ENCODE peak calls at places on chromosome 22, in six cellular contexts. K is HCT116, X is progenitor cell of endocrine pancreas, F is mucosa of descending colon, Q is mesothelial cell of epicardium, U is thoracic aorta. W is an unnamed sample.

GRCh38 chr22:17307566-17307965 is 61.7 kb upstream of the CECR2 start:
- DNase-seq in K (no peak), F (no peak), X (no peak), Q (no peak), U (no peak), W (no peak)

GRCh38 chr22:47294222-47294532 is 531.7 kb downstream of the TBC1D22A start:
- DNase-seq in U (no peak), K (no peak), Q (no peak), F (no peak), X (no peak), W (no peak)

GRCh38 chr22:18096823-18097222 is 13.8 kb upstream of the TUBA8 start:
- DNase-seq in X (no peak), K (no peak), Q (no peak), U (no peak), F (no peak), W (no peak)

GRCh38 chr22:19933328-19934241 is 8.0 kb upstream of the COMT start:
- DNase-seq in F (no peak), K (no peak), X (no peak), Q (no peak), U (no peak), W (no peak)

GRCh38 chr22:19722175-19722914 is 994 bp upstream of the GP1BB start:
- DNase-seq in X (no peak), F (no peak), U (no peak), Q (no peak), K (no peak), W (no peak)

GRCh38 chr22:29313126-29314071 is 2.1 kb downstream of the RASL10A start:
- DNase-seq in K (peak; percentile 34), U (no peak), F (peak; percentile 71), Q (no peak), X (no peak), W (no peak)

GRCh38 chr22:46462726-46463371 is 74.6 kb downstream of the CELSR1 start:
- DNase-seq in Q (no peak), F (no peak), U (no peak), K (peak; percentile 90), X (no peak), W (no peak)

GRCh38 chr22:19488884-19489843 is 9.4 kb downstream of the CDC45 start:
- DNase-seq in Q (no peak), F (no peak), U (no peak), X (no peak), K (no peak), W (no peak)

GRCh38 chr22:17788528-17789378 is 14.5 kb upstream of the BID start:
- DNase-seq in F (no peak), K (no peak), Q (no peak), U (no peak), X (no peak), W (no peak)

GRCh38 chr22:49971232-49972162 is 10.9 kb downstream of the PIM3 start:
- DNase-seq in Q (peak; percentile 42), U (peak; percentile 36), X (no peak), F (peak; percentile 90), K (no peak), W (peak; percentile 86)

GRCh38 chr22:19634206-19634536 is 80.1 kb upstream of the SEPTIN5 start:
- DNase-seq in Q (no peak), U (no peak), X (no peak), F (no peak), K (no peak), W (peak; percentile 15)

GRCh38 chr22:45554040-45554406 is 51.3 kb downstream of the FBLN1 start:
- DNase-seq in X (no peak), U (no peak), K (no peak), Q (no peak), F (no peak), W (no peak)

GRCh38 chr22:45731798-45732495 is 60.3 kb downstream of the ATXN10 start:
- DNase-seq in F (no peak), Q (no peak), K (no peak), U (no peak), X (no peak), W (peak; percentile 7)

GRCh38 chr22:25051983-25052710 is 99.6 kb downstream of the KIAA1671 start:
- DNase-seq in Q (no peak), K (no peak), F (peak; percentile 68), X (no peak), U (no peak), W (no peak)

GRCh38 chr22:47392729-47393128 is 630.3 kb downstream of the TBC1D22A start:
- DNase-seq in F (no peak), Q (no peak), X (no peak), K (no peak), U (no peak), W (no peak)

GRCh38 chr22:50529416-50530279 is at the start of gene TYMP:
- DNase-seq in X (no peak), F (peak; percentile 92), K (no peak), U (no peak), Q (no peak), W (no peak)

GRCh38 chr22:47014636-47014930 is 252.1 kb downstream of the TBC1D22A start:
- DNase-seq in F (no peak), U (no peak), Q (no peak), X (no peak), K (no peak), W (no peak)

GRCh38 chr22:47335958-47336357 is 573.5 kb downstream of the TBC1D22A start:
- DNase-seq in F (no peak), Q (no peak), U (no peak), K (no peak), X (no peak), W (no peak)

GRCh38 chr22:46769191-46769675 is 6.8 kb downstream of the TBC1D22A start:
- DNase-seq in U (no peak), Q (no peak), K (no peak), X (no peak), F (peak; percentile 35), W (no peak)

GRCh38 chr22:46613606-46613997 is 6.6 kb upstream of the GRAMD4 start:
- DNase-seq in K (no peak), F (peak; percentile 43), X (no peak), U (no peak), Q (no peak), W (no peak)

GRCh38 chr22:44497218-44497903 is 672 bp downstream of the RTL6 start:
- DNase-seq in F (peak; percentile 58), K (no peak), Q (no peak), X (no peak), U (no peak), W (no peak)

GRCh38 chr22:25021976-25022711 is 69.6 kb downstream of the KIAA1671 start:
- DNase-seq in X (no peak), Q (no peak), U (no peak), F (no peak), K (no peak), W (no peak)

GRCh38 chr22:45585946-45586540 is 83.4 kb downstream of the FBLN1 start:
- DNase-seq in F (peak; percentile 21), K (no peak), Q (no peak), U (no peak), X (no peak), W (no peak)

GRCh38 chr22:16965560-16965959 is 42.5 kb downstream of the GAB4 start:
- DNase-seq in K (no peak), X (no peak), U (no peak), F (no peak), Q (peak; percentile 19), W (no peak)

GRCh38 chr22:27397948-27398330 is 403.6 kb downstream of the MN1 start:
- DNase-seq in F (peak; percentile 39), U (no peak), Q (no peak), X (no peak), K (no peak), W (no peak)

GRCh38 chr22:50112151-50113118 is 22.6 kb downstream of the MOV10L1 start:
- DNase-seq in K (no peak), F (no peak), X (no peak), Q (no peak), U (no peak), W (no peak)

DNA sequence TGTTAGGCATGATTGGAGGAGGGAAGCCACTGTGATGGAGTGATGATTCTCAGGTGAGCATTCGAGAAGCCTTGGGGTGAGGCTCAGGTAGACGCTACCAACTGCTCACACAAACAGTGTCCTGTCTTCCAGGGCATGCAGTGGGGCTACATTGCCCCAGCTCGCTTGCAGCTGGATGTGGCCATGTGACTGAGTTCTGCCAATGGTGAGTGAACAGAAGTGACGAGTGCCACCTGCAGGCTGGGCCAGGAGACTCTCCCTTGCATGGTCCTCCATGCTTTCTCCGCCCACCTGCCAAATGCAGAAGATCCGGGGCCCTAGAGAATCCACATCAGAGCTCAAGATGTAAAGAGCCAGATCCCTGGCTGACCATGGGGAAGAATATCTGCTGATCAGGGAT is 195.9 kb downstream of the BCR start:
- DNase-seq in U (no peak), K (peak; percentile 33), F (peak; percentile 71), X (no peak), Q (no peak), W (peak; percentile 28)
- TF ChIP-seq CTCF in U (no peak), K (peak; percentile 36), F (peak; percentile 21), X (peak; percentile 30), Q (no peak), W (no peak)

GRCh38 chr22:31749636-31750364 is at the start of gene PRR14L:
- DNase-seq in U (peak; percentile 93), X (peak; percentile 96), K (peak; percentile 91), Q (peak; percentile 98), F (peak; percentile 99), W (peak; percentile 96)
- TF ChIP-seq CTCF in U (no peak), X (no peak), K (no peak), Q (no peak), F (no peak), W (peak; percentile 21)

GRCh38 chr22:38202437-38203089 is 769 bp downstream of the MAFF start:
- DNase-seq in Q (peak; percentile 79), K (no peak), U (peak; percentile 81), X (peak; percentile 50), F (peak; percentile 87), W (peak; percentile 72)
- TF ChIP-seq CTCF in Q (no peak), K (no peak), U (no peak), X (peak; percentile 23), F (no peak), W (no peak)

GRCh38 chr22:35862697-35863096 is 145.0 kb downstream of the APOL5 start:
- DNase-seq in U (no peak), K (no peak), X (no peak), F (no peak), Q (no peak), W (no peak)

GRCh38 chr22:35863432-35863831 is 145.8 kb downstream of the APOL5 start:
- DNase-seq in X (no peak), K (no peak), F (no peak), Q (no peak), U (no peak), W (no peak)

GRCh38 chr22:35860837-35861236 is 143.2 kb downstream of the APOL5 start:
- DNase-seq in U (no peak), K (no peak), Q (no peak), F (no peak), X (no peak), W (no peak)

GRCh38 chr22:35860087-35860733 is 142.5 kb downstream of the APOL5 start:
- DNase-seq in Q (no peak), X (no peak), K (no peak), U (no peak), F (no peak), W (no peak)

DNA sequence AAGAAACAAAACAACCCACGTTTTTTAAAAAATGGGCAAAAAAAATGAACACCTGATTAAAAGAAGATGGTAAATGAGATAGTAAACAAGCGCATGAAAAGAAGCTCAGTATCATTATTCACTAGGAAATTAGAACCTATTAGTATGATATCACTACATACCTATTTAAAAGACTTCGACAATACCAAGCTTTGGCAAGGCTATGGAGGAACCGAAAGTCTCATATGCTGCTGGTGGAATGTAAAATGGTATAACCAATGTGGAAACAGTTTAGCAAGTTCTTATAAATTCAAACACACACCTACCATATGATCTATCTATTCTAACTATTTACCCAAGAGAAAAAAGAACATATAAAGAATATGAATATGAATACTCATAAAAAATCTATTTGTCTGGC is 143.8 kb downstream of the APOL5 start:
- DNase-seq in Q (no peak), K (no peak), F (no peak), U (no peak), X (no peak), W (no peak)
- TF ChIP-seq CTCF in Q (no peak), K (no peak), F (no peak), U (no peak), X (no peak), W (no peak)

W was measured in Caco-2.